ENCODE peak calls at places on chromosome 16, in six cellular contexts. Y is CD4-positive, alpha-beta memory T cell; L is ureter; M is B cell; C is midbrain; J is dorsolateral prefrontal cortex. R is an unnamed sample.

GRCh38 chr16:81401035-81401950 is 43.3 kb upstream of the CMIP start:
- DNase-seq in J (no peak), L (no peak), C (no peak), M (no peak), Y (no peak), R (peak; percentile 32)

GRCh38 chr16:11949527-11949926 is 7.7 kb upstream of the NPIPB2 start:
- DNase-seq in J (no peak), M (peak; percentile 74), Y (peak; percentile 5), C (peak; percentile 67), L (no peak), R (peak; percentile 79)

GRCh38 chr16:53768167-53768566 is 64.2 kb downstream of the FTO start:
- DNase-seq in J (no peak), M (no peak), Y (no peak), L (no peak), C (no peak), R (no peak)

GRCh38 chr16:1184980-1185379 is 32.1 kb downstream of the CACNA1H start:
- DNase-seq in J (no peak), C (no peak), Y (no peak), M (no peak), L (no peak), R (no peak)

GRCh38 chr16:85384831-85385462 is 228.2 kb upstream of the GSE1 start:
- DNase-seq in J (no peak), L (peak; percentile 87), M (no peak), C (no peak), Y (no peak), R (peak; percentile 83)

GRCh38 chr16:20931066-20931465 is 30.5 kb downstream of the LYRM1 start:
- DNase-seq in C (no peak), Y (no peak), J (no peak), M (no peak), L (no peak), R (no peak)

GRCh38 chr16:9297437-9298113 is 206.1 kb downstream of the HAPSTR1 start:
- DNase-seq in Y (no peak), L (no peak), J (no peak), C (peak; percentile 38), M (no peak), R (peak; percentile 55)

GRCh38 chr16:35386619-35387018 is 1927.2 kb downstream of the TP53TG3F start:
- DNase-seq in L (no peak), M (no peak), C (no peak), J (no peak), Y (no peak), R (no peak)

GRCh38 chr16:84922351-84923135 is 88.8 kb downstream of the ZDHHC7 start:
- DNase-seq in M (no peak), Y (no peak), L (no peak), C (peak; percentile 60), J (peak; percentile 29), R (no peak)

GRCh38 chr16:66856801-66857200 is 12.6 kb downstream of the CA7 start:
- DNase-seq in J (no peak), L (no peak), C (no peak), M (no peak), Y (no peak), R (peak; percentile 13)

GRCh38 chr16:87437327-87437726 is 45.2 kb downstream of the MAP1LC3B start:
- DNase-seq in M (no peak), J (no peak), L (no peak), Y (no peak), C (no peak), R (no peak)

GRCh38 chr16:50282010-50282538 is 15.7 kb downstream of the ADCY7 start:
- DNase-seq in C (peak; percentile 36), Y (peak; percentile 74), M (peak; percentile 91), L (peak; percentile 73), J (no peak), R (no peak)

GRCh38 chr16:81181013-81181720 is 57.3 kb upstream of the BCO1 start:
- DNase-seq in Y (no peak), J (no peak), M (no peak), L (peak; percentile 89), C (no peak), R (peak; percentile 89)

GRCh38 chr16:89052824-89053724 is 40.6 kb upstream of the ACSF3 start:
- DNase-seq in M (peak; percentile 49), Y (no peak), C (peak; percentile 16), J (peak; percentile 92), L (no peak), R (no peak)

GRCh38 chr16:10625595-10626357 is 45.4 kb upstream of the EMP2 start:
- DNase-seq in C (no peak), J (no peak), L (no peak), Y (no peak), M (no peak), R (no peak)

GRCh38 chr16:12675852-12676251 is 127.8 kb downstream of the CPPED1 start:
- DNase-seq in J (no peak), L (no peak), Y (no peak), C (no peak), M (no peak), R (no peak)

GRCh38 chr16:3112058-3112880 is at the start of gene ZNF205:
- DNase-seq in J (peak; percentile 91), L (peak; percentile 78), M (no peak), C (peak; percentile 79), Y (no peak), R (peak; percentile 95)

GRCh38 chr16:9092282-9092962 is 978 bp downstream of the HAPSTR1 start:
- DNase-seq in C (peak; percentile 37), Y (peak; percentile 59), J (no peak), L (peak; percentile 55), M (peak; percentile 66), R (peak; percentile 77)

GRCh38 chr16:64253525-64253924 is 868.3 kb downstream of the CDH11 start:
- DNase-seq in M (no peak), C (no peak), L (no peak), J (no peak), Y (no peak), R (no peak)

GRCh38 chr16:3321802-3322201 is 16.5 kb downstream of the ZNF75A start:
- DNase-seq in M (no peak), Y (no peak), C (no peak), L (no peak), J (no peak), R (no peak)

GRCh38 chr16:14289692-14290340 is 218.7 kb downstream of the MRTFB start:
- DNase-seq in L (no peak), C (no peak), M (peak; percentile 49), Y (peak; percentile 32), J (no peak), R (peak; percentile 87)

GRCh38 chr16:85275533-85276249 is 163.4 kb upstream of the CIBAR2 start:
- DNase-seq in L (peak; percentile 72), C (peak; percentile 83), Y (peak; percentile 31), J (peak; percentile 91), M (peak; percentile 71), R (peak; percentile 98)

GRCh38 chr16:30567160-30567990 is 4.1 kb downstream of the ZNF688 start:
- DNase-seq in J (no peak), Y (no peak), L (no peak), M (no peak), C (no peak), R (no peak)

GRCh38 chr16:55222436-55222835 is 101.6 kb upstream of the IRX6 start:
- DNase-seq in C (no peak), Y (no peak), M (no peak), J (no peak), L (no peak), R (no peak)

GRCh38 chr16:78925071-78925714 is 675.3 kb downstream of the MAF start:
- DNase-seq in M (peak; percentile 38), J (no peak), L (no peak), Y (peak; percentile 25), C (no peak), R (peak; percentile 70)

GRCh38 chr16:21097151-21097550 is 53.5 kb downstream of the DNAH3 start:
- DNase-seq in Y (no peak), M (no peak), C (no peak), J (no peak), L (no peak), R (no peak)

GRCh38 chr16:19223235-19223847 is 55.3 kb downstream of the SYT17 start:
- DNase-seq in C (no peak), J (no peak), L (no peak), M (peak; percentile 22), Y (no peak), R (peak; percentile 57)

GRCh38 chr16:55475919-55476318 is 3.1 kb upstream of the MMP2 start:
- DNase-seq in J (no peak), L (no peak), M (no peak), Y (no peak), C (no peak), R (no peak)

GRCh38 chr16:89103781-89104180 is 10.1 kb downstream of the ACSF3 start:
- DNase-seq in M (no peak), L (no peak), J (no peak), C (no peak), Y (no peak), R (no peak)

GRCh38 chr16:63289834-63290460 is 1253.7 kb upstream of the CDH8 start:
- DNase-seq in M (no peak), L (no peak), Y (no peak), J (peak; percentile 9), C (peak; percentile 67), R (peak; percentile 29)

GRCh38 chr16:842061-842476 is 41.5 kb upstream of the GNG13 start:
- DNase-seq in J (no peak), L (no peak), Y (peak; percentile 10), C (no peak), M (no peak), R (peak; percentile 69)

GRCh38 chr16:82317411-82318168 is 147.6 kb upstream of the MPHOSPH6 start:
- DNase-seq in L (no peak), M (no peak), J (no peak), C (no peak), Y (no peak), R (no peak)

GRCh38 chr16:4091638-4092037 is 24.6 kb downstream of the ADCY9 start:
- DNase-seq in Y (no peak), M (no peak), J (no peak), L (no peak), C (no peak), R (no peak)

GRCh38 chr16:75614247-75614897 is 8.7 kb downstream of the ADAT1 start:
- DNase-seq in M (no peak), Y (no peak), C (no peak), L (no peak), J (no peak), R (no peak)

GRCh38 chr16:17105239-17105721 is 365.5 kb downstream of the XYLT1 start:
- DNase-seq in Y (no peak), C (no peak), M (no peak), J (no peak), L (no peak), R (no peak)